ENCODE peak calls at places on chromosomes 7 and 10, in four cellular contexts. One of them, this sample, is unnamed.

GRCh38 chr7:132489776-132490237 is 86.5 kb downstream of the PLXNA4 start:
- DNase-seq in psoas muscle: no peak
- DNase-seq in epithelial cell of prostate: no peak
- DNase-seq in thyroid gland: no peak
- DNase-seq in this sample: no peak

GRCh38 chr7:8176370-8177081 is 85.4 kb downstream of the ICA1 start:
- DNase-seq in psoas muscle: no peak
- DNase-seq in epithelial cell of prostate: no peak
- DNase-seq in thyroid gland: no peak
- DNase-seq in this sample: no peak

GRCh38 chr10:47152861-47153349 is 147.1 kb upstream of the GDF10 start:
- DNase-seq in psoas muscle: no peak
- DNase-seq in epithelial cell of prostate: peak
- DNase-seq in thyroid gland: no peak
- DNase-seq in this sample: no peak

GRCh38 chr10:100359529-100360150 is 12.6 kb downstream of the SCD start:
- DNase-seq in psoas muscle: no peak
- DNase-seq in epithelial cell of prostate: no peak
- DNase-seq in thyroid gland: no peak
- DNase-seq in this sample: no peak

GRCh38 chr7:104971290-104972071 is 42.5 kb upstream of the KMT2E start:
- DNase-seq in psoas muscle: no peak
- DNase-seq in epithelial cell of prostate: peak
- DNase-seq in thyroid gland: no peak
- DNase-seq in this sample: no peak

GRCh38 chr10:118002581-118002980 is 44.2 kb downstream of the RAB11FIP2 start:
- DNase-seq in psoas muscle: no peak
- DNase-seq in epithelial cell of prostate: no peak
- DNase-seq in thyroid gland: no peak
- DNase-seq in this sample: no peak

GRCh38 chr10:12097791-12098190 is 29.0 kb downstream of the DHTKD1 start:
- DNase-seq in psoas muscle: no peak
- DNase-seq in epithelial cell of prostate: peak
- DNase-seq in thyroid gland: no peak
- DNase-seq in this sample: no peak

GRCh38 chr10:114042895-114043531 is 653 bp upstream of the ADRB1 start:
- DNase-seq in psoas muscle: peak
- DNase-seq in epithelial cell of prostate: no peak
- DNase-seq in thyroid gland: peak
- DNase-seq in this sample: peak

GRCh38 chr7:155585956-155586355 is 39.6 kb upstream of the CNPY1 start:
- DNase-seq in psoas muscle: no peak
- DNase-seq in epithelial cell of prostate: no peak
- DNase-seq in thyroid gland: no peak
- DNase-seq in this sample: no peak

GRCh38 chr10:24962998-24963397 is 10.6 kb upstream of the PRTFDC1 start:
- DNase-seq in psoas muscle: no peak
- DNase-seq in epithelial cell of prostate: peak
- DNase-seq in thyroid gland: no peak
- DNase-seq in this sample: no peak

GRCh38 chr10:14653271-14654161 is 121.2 kb downstream of the FAM107B start:
- DNase-seq in psoas muscle: no peak
- DNase-seq in epithelial cell of prostate: peak
- DNase-seq in thyroid gland: peak
- DNase-seq in this sample: no peak

GRCh38 chr7:92603089-92603445 is 12.9 kb upstream of the FAM133B start:
- DNase-seq in psoas muscle: no peak
- DNase-seq in epithelial cell of prostate: no peak
- DNase-seq in thyroid gland: no peak
- DNase-seq in this sample: no peak

GRCh38 chr10:77004917-77005564 is 632.6 kb downstream of the KCNMA1 start:
- DNase-seq in psoas muscle: no peak
- DNase-seq in epithelial cell of prostate: no peak
- DNase-seq in thyroid gland: peak
- DNase-seq in this sample: no peak

GRCh38 chr7:147556317-147556716 is 1034.2 kb upstream of the C7orf33 start:
- DNase-seq in psoas muscle: no peak
- DNase-seq in epithelial cell of prostate: no peak
- DNase-seq in thyroid gland: no peak
- DNase-seq in this sample: no peak

DNA sequence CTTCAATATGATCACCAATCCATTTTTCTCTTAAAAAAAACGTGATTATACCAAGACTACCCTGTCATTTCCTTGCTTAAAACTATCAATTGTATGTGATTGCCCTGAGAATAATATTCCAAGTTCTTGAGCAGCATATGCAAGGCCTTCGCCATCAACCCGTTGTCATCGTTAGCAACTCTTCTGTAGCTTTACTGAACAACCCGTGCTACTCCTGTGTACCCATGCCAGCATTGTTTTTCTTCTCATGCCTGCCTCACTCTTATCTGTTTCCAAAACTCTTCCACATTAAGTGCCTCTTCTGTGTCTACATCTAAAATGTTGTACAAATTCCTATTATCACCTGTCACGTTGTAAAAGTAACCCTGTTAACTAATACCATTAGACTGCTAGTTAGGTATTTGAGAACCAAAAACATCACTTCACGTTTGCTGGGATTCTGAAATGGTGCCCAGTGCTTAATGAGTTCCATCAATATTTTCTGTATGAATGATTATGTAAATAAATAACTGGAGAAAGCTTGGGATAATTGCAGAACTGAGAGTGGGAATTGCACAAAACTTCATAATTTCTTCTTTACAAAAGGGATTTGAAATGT is 10.5 kb downstream of the CAV2 start:
- DNase-seq in psoas muscle: no peak
- DNase-seq in epithelial cell of prostate: no peak
- DNase-seq in thyroid gland: peak
- DNase-seq in this sample: no peak
- H3K27ac ChIP-seq in psoas muscle: no peak
- H3K27ac ChIP-seq in epithelial cell of prostate: peak
- H3K27ac ChIP-seq in thyroid gland: no peak
- H3K27ac ChIP-seq in this sample: no peak

GRCh38 chr7:100152937-100153666 is 4.4 kb downstream of the LAMTOR4 start:
- DNase-seq in psoas muscle: no peak
- DNase-seq in epithelial cell of prostate: no peak
- DNase-seq in thyroid gland: no peak
- DNase-seq in this sample: no peak
- H3K27ac ChIP-seq in psoas muscle: no peak
- H3K27ac ChIP-seq in epithelial cell of prostate: no peak
- H3K27ac ChIP-seq in thyroid gland: no peak
- H3K27ac ChIP-seq in this sample: no peak

DNA sequence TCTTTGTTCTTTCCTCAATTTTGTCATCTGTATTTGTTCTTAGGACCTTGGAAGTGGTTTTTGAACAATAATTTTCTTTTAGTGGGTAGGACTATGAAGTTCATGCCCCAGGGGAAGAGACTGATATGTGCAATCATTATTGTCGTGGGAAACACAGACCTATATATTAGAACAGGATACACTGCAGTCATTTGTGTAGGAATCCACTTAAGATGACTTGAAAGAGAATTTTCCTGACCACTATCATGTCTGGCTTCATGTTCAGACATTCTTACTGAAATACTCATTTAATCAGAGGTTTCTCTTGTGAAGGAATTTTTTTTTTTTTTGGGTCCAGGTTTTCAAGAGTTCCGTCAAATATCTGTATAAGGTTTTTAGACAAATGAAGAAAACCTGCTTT is 163.6 kb downstream of the SUGCT start:
- DNase-seq in psoas muscle: no peak
- DNase-seq in epithelial cell of prostate: no peak
- DNase-seq in thyroid gland: no peak
- DNase-seq in this sample: no peak
- H3K27ac ChIP-seq in psoas muscle: no peak
- H3K27ac ChIP-seq in epithelial cell of prostate: peak
- H3K27ac ChIP-seq in thyroid gland: no peak
- H3K27ac ChIP-seq in this sample: no peak

GRCh38 chr7:101154693-101155102 is 422 bp downstream of the AP1S1 start:
- DNase-seq in psoas muscle: no peak
- DNase-seq in epithelial cell of prostate: no peak
- DNase-seq in thyroid gland: no peak
- DNase-seq in this sample: no peak

GRCh38 chr7:101153969-101154692 is at the start of gene AP1S1:
- DNase-seq in psoas muscle: peak
- DNase-seq in epithelial cell of prostate: peak
- DNase-seq in thyroid gland: peak
- DNase-seq in this sample: peak

GRCh38 chr7:101155303-101155702 is 1.0 kb downstream of the AP1S1 start:
- DNase-seq in psoas muscle: no peak
- DNase-seq in epithelial cell of prostate: no peak
- DNase-seq in thyroid gland: no peak
- DNase-seq in this sample: no peak

GRCh38 chr7:101156277-101156676 is 2.0 kb downstream of the AP1S1 start:
- DNase-seq in psoas muscle: no peak
- DNase-seq in epithelial cell of prostate: no peak
- DNase-seq in thyroid gland: no peak
- DNase-seq in this sample: no peak

DNA sequence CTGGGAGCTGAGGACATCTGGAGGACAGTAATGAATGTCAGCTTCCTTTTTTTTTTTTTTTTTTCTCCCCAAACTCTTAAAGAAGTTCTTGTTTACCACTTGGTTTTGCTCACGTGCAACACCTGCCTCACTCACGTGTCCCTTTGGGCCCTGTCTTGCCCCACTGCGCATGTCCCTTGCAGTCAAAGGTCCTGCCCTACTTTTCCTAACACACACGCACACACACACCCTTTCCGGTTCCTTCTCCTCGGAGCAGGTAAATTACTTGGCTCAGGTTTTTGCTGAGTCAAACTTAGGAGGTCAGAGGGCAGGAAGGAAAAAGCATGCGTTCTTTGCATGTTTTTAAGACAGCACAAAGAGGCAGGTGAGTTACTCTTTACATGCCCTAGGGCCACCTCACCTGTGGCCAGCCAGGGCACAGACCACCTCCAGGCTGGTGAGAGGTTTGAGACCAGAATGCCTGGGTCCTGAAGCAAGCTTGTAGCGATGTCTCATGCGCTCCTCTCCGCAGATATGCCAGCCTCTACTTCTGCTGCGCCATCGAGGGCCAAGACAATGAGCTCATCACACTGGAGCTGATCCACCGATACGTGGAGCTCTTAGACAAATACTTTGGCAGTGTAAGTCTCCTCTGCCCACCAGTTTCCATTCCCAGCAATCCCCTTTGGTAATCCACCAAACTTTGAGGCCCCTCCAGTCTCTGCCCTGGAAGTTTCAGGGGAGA is 2.8 kb downstream of the AP1S1 start:
- DNase-seq in psoas muscle: no peak
- DNase-seq in epithelial cell of prostate: no peak
- DNase-seq in thyroid gland: no peak
- DNase-seq in this sample: no peak
- H3K27ac ChIP-seq in psoas muscle: no peak
- H3K27ac ChIP-seq in epithelial cell of prostate: no peak
- H3K27ac ChIP-seq in thyroid gland: no peak
- H3K27ac ChIP-seq in this sample: no peak

DNA sequence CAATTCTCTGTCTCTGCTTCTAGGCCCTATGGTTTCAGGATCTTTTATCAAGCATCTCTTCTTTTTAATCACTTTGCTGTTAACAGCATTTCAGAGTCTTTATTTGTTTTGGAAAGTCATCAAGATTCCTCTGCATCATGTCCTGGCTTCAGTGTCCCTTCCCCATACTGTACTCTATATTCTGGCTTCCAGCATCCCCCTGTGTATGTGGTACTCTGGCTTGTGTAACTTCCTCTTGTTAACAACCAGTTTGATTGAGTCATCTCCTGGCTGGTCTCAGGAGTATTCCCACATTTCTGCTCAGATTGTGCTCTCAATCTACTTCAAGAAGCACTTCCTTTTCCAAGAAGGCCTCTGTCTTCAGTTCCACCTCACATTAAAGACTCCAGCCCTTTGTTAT is 14.9 kb upstream of the ATE1 start:
- DNase-seq in psoas muscle: no peak
- DNase-seq in epithelial cell of prostate: no peak
- DNase-seq in thyroid gland: no peak
- DNase-seq in this sample: no peak
- H3K27ac ChIP-seq in psoas muscle: no peak
- H3K27ac ChIP-seq in epithelial cell of prostate: peak
- H3K27ac ChIP-seq in thyroid gland: no peak
- H3K27ac ChIP-seq in this sample: no peak

DNA sequence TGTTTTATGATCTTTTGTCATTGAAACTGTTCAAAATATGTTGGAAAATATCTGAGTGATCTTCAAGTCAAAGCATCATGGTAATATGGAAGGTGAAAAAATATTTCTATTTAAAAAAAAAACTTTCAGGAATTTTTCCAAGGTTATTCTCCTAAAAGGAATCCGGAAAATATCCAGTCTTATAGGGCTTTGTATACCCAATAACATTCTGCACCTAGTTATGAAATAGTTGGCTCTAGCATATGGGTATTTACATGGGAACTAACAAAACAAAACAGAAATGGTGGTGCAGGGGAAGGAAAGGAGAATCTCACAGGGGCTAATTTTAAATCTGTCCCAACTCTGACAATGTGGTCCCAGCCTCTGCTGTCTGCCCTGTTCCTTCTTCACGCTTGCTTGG is 167.1 kb upstream of the RHEB start:
- DNase-seq in psoas muscle: no peak
- DNase-seq in epithelial cell of prostate: no peak
- DNase-seq in thyroid gland: no peak
- DNase-seq in this sample: no peak
- H3K27ac ChIP-seq in psoas muscle: peak
- H3K27ac ChIP-seq in epithelial cell of prostate: peak
- H3K27ac ChIP-seq in thyroid gland: peak
- H3K27ac ChIP-seq in this sample: no peak

GRCh38 chr10:119680050-119680449 is 28.9 kb downstream of the BAG3 start:
- DNase-seq in psoas muscle: peak
- DNase-seq in epithelial cell of prostate: peak
- DNase-seq in thyroid gland: no peak
- DNase-seq in this sample: no peak
- H3K27ac ChIP-seq in psoas muscle: peak
- H3K27ac ChIP-seq in epithelial cell of prostate: peak
- H3K27ac ChIP-seq in thyroid gland: no peak
- H3K27ac ChIP-seq in this sample: no peak

GRCh38 chr7:16318463-16318862 is 102.9 kb downstream of the CRPPA start:
- DNase-seq in psoas muscle: no peak
- DNase-seq in epithelial cell of prostate: no peak
- DNase-seq in thyroid gland: no peak
- DNase-seq in this sample: no peak
- H3K27ac ChIP-seq in psoas muscle: no peak
- H3K27ac ChIP-seq in epithelial cell of prostate: no peak
- H3K27ac ChIP-seq in thyroid gland: no peak
- H3K27ac ChIP-seq in this sample: no peak